ENCODE peak calls at places on chromosome 3, in five cellular contexts. J, F, U, B and Z are unnamed samples.

GRCh38 chr3:59839283-59839682 is 789.5 kb upstream of the CFAP20DC start:
- DNase-seq in U (no peak), J (peak; percentile 79), F (no peak), B (no peak), Z (no peak)

GRCh38 chr3:134609821-134610454 is 40.9 kb downstream of the KY start:
- DNase-seq in F (no peak), J (no peak), B (no peak), U (no peak), Z (no peak)

GRCh38 chr3:17070560-17070959 is 185.8 kb downstream of the PLCL2 start:
- DNase-seq in U (peak; percentile 7), B (peak; percentile 25), J (peak; percentile 39), F (peak; percentile 68), Z (no peak)

GRCh38 chr3:150384517-150385212 is 23.4 kb upstream of the TSC22D2 start:
- DNase-seq in B (no peak), U (peak; percentile 30), J (peak; percentile 12), F (no peak), Z (peak; percentile 82)

GRCh38 chr3:177337548-177338331 is 140.5 kb upstream of the TBL1XR1 start:
- DNase-seq in U (no peak), J (peak; percentile 82), B (no peak), F (no peak), Z (no peak)

GRCh38 chr3:119579366-119580147 is at the start of gene ADPRH:
- DNase-seq in F (peak; percentile 92), J (peak; percentile 17), B (peak; percentile 81), U (peak; percentile 91), Z (peak; percentile 94)

GRCh38 chr3:9100132-9100894 is 137.0 kb upstream of the RAD18 start:
- DNase-seq in F (no peak), J (no peak), B (no peak), U (no peak), Z (no peak)

GRCh38 chr3:2937578-2937977 is 172.6 kb downstream of the IL5RA start:
- DNase-seq in J (no peak), U (no peak), B (no peak), F (no peak), Z (no peak)

GRCh38 chr3:52146189-52146588 is 8.0 kb downstream of the POC1A start:
- DNase-seq in U (no peak), B (no peak), J (no peak), F (no peak), Z (peak; percentile 30)

DNA sequence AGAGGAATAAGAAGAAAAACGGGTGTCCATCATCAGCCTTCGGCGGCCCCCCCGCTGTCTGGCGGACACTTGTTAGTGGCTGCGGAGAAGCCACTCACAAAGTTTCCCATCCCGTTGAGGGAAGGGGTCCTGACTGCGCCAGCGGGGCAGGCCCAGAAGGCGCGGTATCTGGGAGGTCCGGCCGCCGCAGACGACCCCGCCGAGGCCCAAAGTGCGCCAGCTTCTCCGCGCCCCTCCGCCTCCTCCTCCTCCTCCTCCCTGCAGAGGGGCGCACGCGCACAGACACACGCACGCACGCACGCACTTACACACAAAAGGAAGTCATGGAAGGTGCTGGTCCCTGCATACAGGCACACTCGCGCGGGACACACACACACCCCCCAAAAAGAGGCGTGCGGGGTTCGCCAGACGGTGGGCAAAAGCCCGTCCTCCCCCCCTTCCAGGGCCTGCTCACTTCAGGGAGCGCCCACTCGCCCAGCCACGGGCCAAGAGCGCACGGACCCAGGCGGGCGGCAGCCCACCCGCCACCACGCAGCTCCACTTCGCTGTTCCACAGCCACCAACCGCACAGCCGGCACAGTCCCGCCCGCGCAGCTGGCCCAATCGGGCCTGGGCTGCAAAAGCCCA is 18.0 kb downstream of the ZNF148 start:
- DNase-seq in U (peak; percentile 56), B (peak; percentile 53), J (peak; percentile 36), F (peak; percentile 76), Z (peak; percentile 89)
- TF ChIP-seq POLR2A in U (no peak), B (peak; percentile 43), J (no peak), F (peak; percentile 51), Z (no peak)

GRCh38 chr3:42652251-42652610 is 1.3 kb upstream of the ZBTB47 start:
- DNase-seq in U (no peak), B (no peak), F (no peak), J (no peak), Z (no peak)

GRCh38 chr3:42649783-42650182 is 3.7 kb upstream of the ZBTB47 start:
- DNase-seq in F (no peak), B (no peak), J (no peak), U (no peak), Z (no peak)

GRCh38 chr3:42652611-42653302 is 740 bp upstream of the ZBTB47 start:
- DNase-seq in U (peak; percentile 69), B (peak; percentile 57), J (peak; percentile 78), F (peak; percentile 75), Z (peak; percentile 91)

GRCh38 chr3:42653303-42653559 is 266 bp upstream of the ZBTB47 start:
- DNase-seq in B (no peak), J (no peak), U (no peak), F (no peak), Z (no peak)

GRCh38 chr3:42651248-42652091 is 2.0 kb upstream of the ZBTB47 start:
- DNase-seq in B (no peak), U (no peak), F (no peak), J (peak; percentile 56), Z (no peak)
- TF ChIP-seq POLR2A in B (no peak), U (no peak), F (no peak), J (no peak), Z (no peak)

DNA sequence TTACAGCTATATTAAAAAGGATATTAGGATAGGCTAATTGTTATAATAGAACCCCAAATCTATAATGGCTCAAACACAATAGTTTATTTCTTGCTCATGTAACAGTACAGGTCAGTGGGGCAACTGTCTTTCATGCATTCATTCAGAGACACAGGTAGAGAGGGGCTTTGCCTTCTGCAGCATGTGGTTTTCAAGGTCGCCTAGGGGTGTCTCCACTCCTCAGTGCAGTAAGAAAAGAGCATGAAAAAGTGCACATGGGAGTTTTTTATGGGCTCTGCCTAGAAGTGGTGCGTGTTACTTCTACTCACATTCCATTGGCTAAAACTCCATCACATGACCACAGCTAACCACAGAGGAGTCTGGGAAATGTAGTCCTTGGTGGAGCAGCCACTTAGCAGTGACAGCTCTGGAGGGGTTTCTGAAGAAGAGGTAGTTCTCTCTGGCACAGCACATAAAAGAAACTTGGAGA is 1.8 kb downstream of the ZBTB38 start:
- DNase-seq in F (no peak), J (peak; percentile 90), B (peak; percentile 69), U (peak; percentile 36), Z (no peak)
- TF ChIP-seq POLR2A in F (peak; percentile 13), J (no peak), B (no peak), U (no peak), Z (no peak)

DNA sequence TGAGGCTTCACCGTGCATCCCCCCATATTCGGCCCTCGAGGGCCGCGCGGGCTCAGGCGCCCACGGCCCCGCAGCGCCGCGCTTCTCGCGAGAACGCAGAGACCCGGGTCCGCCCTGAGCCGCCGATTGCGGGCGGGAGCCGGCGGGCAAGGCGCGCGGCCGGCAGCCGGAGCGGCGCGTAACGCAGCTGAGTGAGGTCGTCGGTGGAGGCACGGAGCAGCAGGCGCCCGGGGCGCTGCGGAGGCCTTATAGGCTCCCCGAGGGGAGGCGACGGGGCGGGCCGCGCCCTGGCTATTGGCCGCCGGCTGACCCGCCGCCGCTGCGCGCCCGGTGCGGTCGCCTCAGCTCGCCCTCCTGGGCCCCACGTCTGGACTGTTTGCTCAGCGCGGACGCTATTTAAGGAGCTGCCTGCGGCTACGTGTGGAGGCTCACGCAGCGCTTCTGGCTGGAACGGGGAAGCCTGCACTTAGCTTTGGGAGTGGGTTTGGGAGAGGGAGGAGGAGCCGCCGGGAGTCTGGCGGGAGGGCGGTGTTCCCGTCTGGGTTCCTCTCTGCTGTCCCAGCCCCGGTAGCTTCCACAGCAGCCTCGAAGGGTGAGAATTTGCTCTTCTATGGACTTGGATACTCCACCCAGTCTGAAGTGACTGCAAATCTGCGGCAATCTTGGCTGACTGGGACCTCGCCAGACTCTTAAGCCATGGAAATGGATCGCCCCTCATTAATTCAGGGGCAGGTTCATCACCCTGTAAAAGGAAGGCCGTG is at the start of gene PLOD2:
- DNase-seq in J (peak; percentile 92), F (peak; percentile 91), U (peak; percentile 87), B (peak; percentile 56), Z (peak; percentile 79)
- TF ChIP-seq POLR2A in J (peak; percentile 97), F (peak; percentile 84), U (peak; percentile 75), B (peak; percentile 86), Z (peak; percentile 47)